ENCODE peak calls at places on chromosomes 1 and 21, in five cellular contexts. C is GM20000, G is astrocyte of the spinal cord, U is H1, R is Calu3. Y is an unnamed sample.

GRCh38 chr1:213041443-213041842 is 9.6 kb upstream of the RPS6KC1 start:
- DNase-seq in C (no peak), G (peak), U (no peak), R (no peak), Y (no peak)

GRCh38 chr1:167955915-167956314 is 19.0 kb upstream of the MPC2 start:
- DNase-seq in C (no peak), G (no peak), U (no peak), R (no peak), Y (no peak)

GRCh38 chr1:47249755-47250154 is 17.7 kb upstream of the TAL1 start:
- DNase-seq in C (no peak), G (no peak), U (no peak), R (no peak), Y (no peak)

GRCh38 chr1:32071758-32072621 is 749 bp upstream of the TMEM39B start:
- DNase-seq in C (no peak), G (peak), U (no peak), R (no peak), Y (no peak)

GRCh38 chr1:241902376-241903067 is 54.5 kb downstream of the EXO1 start:
- DNase-seq in C (no peak), G (peak), U (no peak), R (no peak), Y (no peak)

GRCh38 chr21:42117229-42118048 is 46.3 kb downstream of the UMODL1 start:
- DNase-seq in C (peak), G (peak), U (no peak), R (peak), Y (peak)

GRCh38 chr1:19260211-19261138 is 8.9 kb downstream of the MRTO4 start:
- DNase-seq in C (no peak), G (peak), U (no peak), R (no peak), Y (no peak)

GRCh38 chr1:101005871-101006270 is 19.7 kb downstream of the DPH5 start:
- DNase-seq in C (no peak), G (no peak), U (no peak), R (no peak), Y (no peak)

GRCh38 chr1:204828352-204828850 is 42.3 kb upstream of the NFASC start:
- DNase-seq in C (peak), G (no peak), U (peak), R (peak), Y (peak)

GRCh38 chr1:98051065-98051675 is 130.3 kb upstream of the DPYD start:
- DNase-seq in C (peak), G (peak), U (no peak), R (peak), Y (no peak)

GRCh38 chr1:228303596-228303995 is 95.8 kb downstream of the OBSCN start:
- DNase-seq in C (no peak), G (no peak), U (no peak), R (no peak), Y (no peak)

GRCh38 chr1:72000809-72001208 is 281.5 kb downstream of the NEGR1 start:
- DNase-seq in C (no peak), G (peak), U (peak), R (peak), Y (no peak)

GRCh38 chr1:52632732-52633290 is at the start of gene SHISAL2A:
- DNase-seq in C (peak), G (no peak), U (no peak), R (peak), Y (no peak)

GRCh38 chr1:159171254-159171687 is at the start of gene CADM3:
- DNase-seq in C (no peak), G (no peak), U (no peak), R (no peak), Y (peak)

GRCh38 chr1:246838118-246838456 is 93.7 kb downstream of the AHCTF1 start:
- DNase-seq in C (no peak), G (no peak), U (no peak), R (no peak), Y (no peak)

GRCh38 chr1:202599669-202600431 is 110.4 kb downstream of the SYT2 start:
- DNase-seq in C (peak), G (peak), U (peak), R (peak), Y (peak)

GRCh38 chr1:26471201-26471497 is 1.1 kb upstream of the HMGN2 start:
- DNase-seq in C (no peak), G (no peak), U (no peak), R (no peak), Y (no peak)

GRCh38 chr1:29500041-29500440 is 263.7 kb downstream of the PTPRU start:
- DNase-seq in C (no peak), G (no peak), U (no peak), R (no peak), Y (no peak)

GRCh38 chr1:59072017-59072947 is 224.6 kb upstream of the FGGY start:
- DNase-seq in C (peak), G (peak), U (no peak), R (no peak), Y (no peak)

GRCh38 chr1:173870252-173871075 is 2.3 kb downstream of the ZBTB37 start:
- DNase-seq in C (peak), G (no peak), U (no peak), R (no peak), Y (no peak)

GRCh38 chr1:99643021-99643779 is 2.7 kb upstream of the PALMD start:
- DNase-seq in C (no peak), G (no peak), U (no peak), R (no peak), Y (no peak)

GRCh38 chr1:232225336-232226131 is 404.4 kb downstream of the SIPA1L2 start:
- DNase-seq in C (no peak), G (no peak), U (no peak), R (no peak), Y (no peak)

GRCh38 chr1:6584126-6585080 is 4.6 kb downstream of the ZBTB48 start:
- DNase-seq in C (no peak), G (no peak), U (no peak), R (no peak), Y (no peak)

GRCh38 chr1:198601936-198602889 is 36.6 kb upstream of the PTPRC start:
- DNase-seq in C (no peak), G (peak), U (no peak), R (no peak), Y (no peak)

GRCh38 chr1:96313216-96313615 is 408.4 kb upstream of the PTBP2 start:
- DNase-seq in C (no peak), G (peak), U (no peak), R (no peak), Y (no peak)

GRCh38 chr1:46172321-46172720 is 2.6 kb upstream of the TSPAN1 start:
- DNase-seq in C (no peak), G (no peak), U (no peak), R (peak), Y (no peak)

GRCh38 chr1:223504741-223505140 is 111.5 kb downstream of the CCDC185 start:
- DNase-seq in C (no peak), G (peak), U (no peak), R (peak), Y (no peak)

GRCh38 chr1:242411906-242412305 is 112.6 kb downstream of the PLD5 start:
- DNase-seq in C (no peak), G (no peak), U (no peak), R (no peak), Y (no peak)

GRCh38 chr1:166676981-166677380 is 162.3 kb upstream of the POGK start:
- DNase-seq in C (no peak), G (no peak), U (no peak), R (no peak), Y (no peak)
- TF ChIP-seq CTCF in C (no peak), G (no peak), U (no peak), R (no peak), Y (no peak)

GRCh38 chr1:152739841-152740240 is 18.0 kb upstream of the KPRP start:
- DNase-seq in C (no peak), G (no peak), U (no peak), R (no peak), Y (no peak)

GRCh38 chr1:152735648-152736047 is 22.2 kb upstream of the KPRP start:
- DNase-seq in C (no peak), G (no peak), U (no peak), R (peak), Y (no peak)
- TF ChIP-seq CTCF in C (peak), G (peak), U (no peak), R (peak), Y (peak)

GRCh38 chr1:20389551-20389950 is 96.5 kb downstream of the CAMK2N1 start:
- DNase-seq in C (no peak), G (no peak), U (no peak), R (no peak), Y (no peak)

GRCh38 chr1:20381961-20382360 is 91.3 kb downstream of the VWA5B1 start:
- DNase-seq in C (no peak), G (no peak), U (no peak), R (no peak), Y (no peak)

GRCh38 chr1:20383631-20384030 is 93.0 kb downstream of the VWA5B1 start:
- DNase-seq in C (no peak), G (no peak), U (no peak), R (no peak), Y (no peak)

GRCh38 chr1:20386682-20387081 is 96.0 kb downstream of the VWA5B1 start:
- DNase-seq in C (no peak), G (no peak), U (no peak), R (no peak), Y (peak)

DNA sequence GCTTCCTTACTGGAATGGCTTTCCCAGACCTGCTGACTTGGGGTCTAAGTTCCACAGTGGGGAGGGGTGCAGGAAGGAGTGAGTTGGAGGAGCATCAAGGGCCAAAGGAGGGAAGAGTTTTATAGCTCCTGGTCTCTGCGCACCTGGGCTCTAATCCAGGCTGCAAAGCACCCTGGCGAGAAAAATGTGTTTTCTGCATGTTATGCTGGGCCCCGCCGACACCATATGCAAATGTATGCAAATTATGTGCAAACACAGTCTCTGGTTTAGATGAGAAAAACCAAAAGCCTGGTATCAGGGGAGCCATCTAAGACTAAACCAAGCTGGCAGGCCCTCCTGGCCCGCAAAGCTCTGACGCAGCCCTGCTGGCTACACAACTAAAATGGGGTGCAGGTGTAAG is 95.0 kb downstream of the VWA5B1 start:
- DNase-seq in C (no peak), G (no peak), U (no peak), R (no peak), Y (no peak)
- TF ChIP-seq CTCF in C (no peak), G (no peak), U (no peak), R (no peak), Y (no peak)

GRCh38 chr1:57470028-57470427 is 46.2 kb upstream of the DAB1 start:
- DNase-seq in C (no peak), G (peak), U (no peak), R (no peak), Y (no peak)

GRCh38 chr1:57464756-57465155 is 40.9 kb upstream of the DAB1 start:
- DNase-seq in C (no peak), G (no peak), U (no peak), R (no peak), Y (no peak)

GRCh38 chr1:57471995-57472394 is 48.1 kb upstream of the DAB1 start:
- DNase-seq in C (no peak), G (no peak), U (no peak), R (no peak), Y (no peak)

GRCh38 chr1:57467825-57468224 is 44.0 kb upstream of the DAB1 start:
- DNase-seq in C (no peak), G (no peak), U (no peak), R (no peak), Y (no peak)

DNA sequence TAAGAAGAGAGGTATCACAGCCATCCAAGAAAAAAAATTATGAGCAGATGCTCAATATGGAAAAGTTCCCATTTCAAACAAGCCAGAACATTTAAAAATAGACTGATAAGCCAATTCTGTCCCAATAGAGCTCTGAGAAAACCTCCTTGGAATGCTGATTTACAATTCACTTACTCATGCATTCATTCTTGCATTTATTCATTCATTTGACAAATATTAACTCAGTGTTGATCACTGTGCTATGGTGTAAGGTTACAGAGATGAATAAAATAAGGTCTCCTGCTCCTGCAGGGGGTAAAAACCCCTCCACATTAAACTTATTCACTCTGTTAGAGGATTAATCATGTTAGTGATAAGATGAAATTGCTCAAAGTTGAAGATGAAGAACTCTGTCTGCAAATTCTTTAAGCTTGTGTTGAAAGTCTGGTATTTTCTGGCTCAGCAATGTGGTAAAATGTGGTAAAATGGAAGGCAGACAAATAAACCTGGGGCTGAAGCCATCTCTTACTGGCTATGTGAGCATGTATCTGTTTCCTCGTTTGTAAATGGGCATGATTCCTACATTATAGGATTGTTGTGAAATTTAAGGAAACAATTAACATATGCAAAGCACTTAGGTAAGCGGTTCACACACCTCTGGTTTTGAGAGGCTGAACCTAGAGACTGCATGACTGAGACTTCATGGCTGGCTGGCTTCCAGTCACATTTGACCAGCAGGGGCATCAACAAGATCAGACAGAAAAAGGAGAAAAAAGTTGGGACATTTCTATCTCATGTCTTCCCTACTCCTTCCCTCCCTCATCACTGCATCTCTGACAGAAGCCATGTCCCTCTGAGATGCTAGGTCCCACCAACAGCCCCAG is 45.0 kb upstream of the DAB1 start:
- DNase-seq in C (no peak), G (peak), U (no peak), R (no peak), Y (no peak)
- TF ChIP-seq CTCF in C (no peak), G (no peak), U (no peak), R (no peak), Y (no peak)

DNA sequence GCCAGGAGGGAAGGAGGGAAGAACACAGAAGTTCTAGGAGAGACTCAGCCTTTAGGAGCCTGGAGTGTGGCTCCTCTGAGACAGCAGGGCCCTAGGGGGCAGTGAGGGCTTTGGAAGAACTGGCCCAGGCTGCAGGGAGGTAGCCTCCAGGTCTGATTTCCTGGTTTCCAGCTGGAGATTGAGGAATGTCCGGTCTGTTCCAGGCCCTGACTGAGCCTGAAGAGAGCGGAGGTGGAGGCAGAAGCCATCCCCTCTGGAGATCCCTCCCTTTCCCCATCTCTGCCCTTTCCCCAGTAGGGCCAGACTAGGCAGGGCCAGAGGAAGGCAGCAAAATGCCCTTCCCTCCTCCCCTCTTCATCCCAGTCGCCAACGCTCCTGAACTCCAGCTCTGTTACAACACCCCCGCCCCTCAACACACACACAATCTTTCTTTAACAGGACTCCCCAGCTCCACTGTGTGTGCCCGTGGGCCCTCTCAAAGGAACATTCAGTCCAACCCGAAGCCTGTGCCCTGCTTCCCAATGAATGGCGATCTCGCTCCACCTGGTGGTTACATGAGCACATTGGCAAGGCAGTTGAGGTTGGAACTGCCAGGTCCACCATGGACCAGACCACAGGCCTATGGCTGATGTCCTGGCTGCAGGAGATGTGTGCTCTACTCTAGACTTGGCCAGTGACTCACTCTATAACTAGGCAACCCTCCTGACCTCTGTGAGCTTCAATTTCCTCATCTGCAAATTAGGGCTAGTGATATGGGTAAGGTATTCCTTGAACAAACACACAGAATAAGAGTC is 32.0 kb downstream of the MAP7D1 start:
- DNase-seq in C (peak), G (peak), U (no peak), R (peak), Y (peak)
- TF ChIP-seq CTCF in C (peak), G (peak), U (peak), R (peak), Y (peak)

GRCh38 chr1:153577624-153578051 is 12.0 kb upstream of the S100A2 start:
- DNase-seq in C (no peak), G (no peak), U (no peak), R (no peak), Y (no peak)

GRCh38 chr1:153573351-153573750 is 7.7 kb upstream of the S100A2 start:
- DNase-seq in C (no peak), G (no peak), U (no peak), R (no peak), Y (no peak)

GRCh38 chr1:153577138-153577537 is 11.5 kb upstream of the S100A2 start:
- DNase-seq in C (no peak), G (no peak), U (no peak), R (no peak), Y (no peak)

GRCh38 chr1:153578936-153579335 is 13.3 kb upstream of the S100A2 start:
- DNase-seq in C (no peak), G (no peak), U (no peak), R (no peak), Y (no peak)

GRCh38 chr1:153578490-153578889 is 12.8 kb upstream of the S100A2 start:
- DNase-seq in C (no peak), G (no peak), U (no peak), R (no peak), Y (no peak)
- TF ChIP-seq CTCF in C (no peak), G (no peak), U (no peak), R (no peak), Y (no peak)

GRCh38 chr21:25735221-25735894 is 586 bp downstream of the GABPA start:
- DNase-seq in C (peak), G (peak), U (peak), R (peak), Y (peak)
- TF ChIP-seq CTCF in C (no peak), G (no peak), U (no peak), R (no peak), Y (no peak)

Y was measured in D721Med.